ENCODE peak calls at places on chromosome 7, in five cellular contexts. J, U, Y, S and X are unnamed samples.

GRCh38 chr7:142280263-142280662 is 22.4 kb upstream of the PRSS58 start:
- DNase-seq in J (no peak), Y (no peak), S (no peak), U (no peak), X (no peak)

GRCh38 chr7:156039194-156039593 is 226.9 kb upstream of the SHH start:
- DNase-seq in U (no peak), Y (peak; percentile 22), J (no peak), S (no peak), X (no peak)

GRCh38 chr7:109009636-109010035 is 440.0 kb downstream of the DNAJB9 start:
- DNase-seq in Y (no peak), J (no peak), U (no peak), S (no peak), X (no peak)

GRCh38 chr7:74069790-74070618 is 13.6 kb upstream of the LIMK1 start:
- DNase-seq in Y (peak; percentile 55), J (no peak), S (no peak), U (no peak), X (no peak)

GRCh38 chr7:112985377-112985987 is 101.1 kb downstream of the GPR85 start:
- DNase-seq in U (peak; percentile 69), S (no peak), J (no peak), Y (no peak), X (no peak)

GRCh38 chr7:70787772-70788171 is 344.2 kb upstream of the GALNT17 start:
- DNase-seq in U (no peak), S (no peak), J (no peak), Y (no peak), X (no peak)

GRCh38 chr7:30906520-30907240 is 5.0 kb upstream of the AQP1 start:
- DNase-seq in S (no peak), J (no peak), U (no peak), Y (no peak), X (no peak)

GRCh38 chr7:109246330-109247077 is 676.8 kb downstream of the DNAJB9 start:
- DNase-seq in U (no peak), Y (no peak), J (peak; percentile 43), S (peak; percentile 6), X (no peak)

GRCh38 chr7:45136106-45137060 is 21.2 kb upstream of the RAMP3 start:
- DNase-seq in J (peak; percentile 47), S (peak; percentile 40), U (no peak), Y (peak; percentile 78), X (peak; percentile 34)

GRCh38 chr7:41705109-41705871 is 2.4 kb upstream of the INHBA start:
- DNase-seq in U (peak; percentile 90), Y (peak; percentile 85), S (peak; percentile 77), J (peak; percentile 90), X (peak; percentile 84)
- TF ChIP-seq POLR2AphosphoS5 in U (no peak), Y (no peak), S (no peak), J (peak; percentile 14), X (no peak)

DNA sequence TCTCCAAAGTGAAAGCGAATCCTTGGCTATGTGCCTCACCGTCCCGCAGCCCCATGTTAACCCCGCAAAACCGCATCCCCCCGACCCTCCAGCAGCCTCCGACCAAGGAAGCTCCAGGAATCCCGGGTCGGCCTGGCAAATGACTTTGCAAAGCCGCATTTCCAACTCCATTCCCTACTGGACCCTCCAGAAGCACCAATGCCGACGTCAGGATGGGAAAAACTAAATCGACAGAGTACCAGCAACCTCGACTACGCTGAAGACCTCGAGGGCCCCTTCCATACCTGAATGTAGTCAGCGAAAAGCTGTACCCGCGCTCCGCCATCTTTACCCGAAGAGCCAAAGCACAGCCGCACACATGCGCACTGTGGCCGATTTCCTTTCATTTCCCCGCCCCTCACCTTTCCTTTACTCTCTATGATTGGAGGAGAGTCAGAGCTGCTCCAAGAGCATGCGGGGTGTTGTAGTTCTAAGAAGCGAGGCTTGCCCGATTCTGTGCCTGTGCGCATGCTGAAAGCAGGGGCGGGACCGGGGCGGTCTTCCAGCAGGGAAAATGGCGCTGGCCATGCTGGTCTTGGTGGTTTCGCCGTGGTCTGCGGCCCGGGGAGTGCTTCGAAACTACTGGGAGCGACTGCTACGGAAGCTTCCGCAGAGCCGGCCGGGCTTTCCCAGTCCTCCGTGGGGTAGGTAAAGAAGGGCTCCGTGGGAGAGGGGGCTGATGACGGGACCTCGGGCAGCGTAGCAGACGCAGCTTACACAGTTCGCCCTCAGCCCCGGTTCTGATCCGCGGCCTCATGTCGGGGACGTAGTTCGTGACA is at the start of the genes MRPL32 and PSMA2:
- DNase-seq in S (peak; percentile 95), U (peak; percentile 98), J (peak; percentile 95), Y (peak; percentile 97), X (peak; percentile 96)
- H3K4me1 ChIP-seq in S (peaks cover 7% of the 10 kb centered on the region), U (peaks cover 59% of the 10 kb centered on the region), J (peaks cover 42% of the 10 kb centered on the region), Y (peaks cover 49% of the 10 kb centered on the region), X (peaks cover 5% of the 10 kb centered on the region)

GRCh38 chr7:91293840-91294239 is 29.6 kb downstream of the FZD1 start:
- DNase-seq in J (no peak), S (no peak), Y (no peak), U (no peak), X (no peak)

GRCh38 chr7:91291302-91291701 is 27.1 kb downstream of the FZD1 start:
- DNase-seq in S (no peak), U (no peak), Y (no peak), J (no peak), X (no peak)

GRCh38 chr7:91292506-91292905 is 28.3 kb downstream of the FZD1 start:
- DNase-seq in U (no peak), J (no peak), S (no peak), Y (no peak), X (no peak)

GRCh38 chr7:91293136-91293535 is 28.9 kb downstream of the FZD1 start:
- DNase-seq in Y (no peak), U (no peak), J (no peak), S (no peak), X (no peak)

GRCh38 chr7:91291902-91292301 is 27.7 kb downstream of the FZD1 start:
- DNase-seq in S (no peak), U (no peak), Y (no peak), J (no peak), X (no peak)
- TF ChIP-seq CTCF in S (no peak), U (no peak), Y (no peak), J (no peak), X (no peak)

DNA sequence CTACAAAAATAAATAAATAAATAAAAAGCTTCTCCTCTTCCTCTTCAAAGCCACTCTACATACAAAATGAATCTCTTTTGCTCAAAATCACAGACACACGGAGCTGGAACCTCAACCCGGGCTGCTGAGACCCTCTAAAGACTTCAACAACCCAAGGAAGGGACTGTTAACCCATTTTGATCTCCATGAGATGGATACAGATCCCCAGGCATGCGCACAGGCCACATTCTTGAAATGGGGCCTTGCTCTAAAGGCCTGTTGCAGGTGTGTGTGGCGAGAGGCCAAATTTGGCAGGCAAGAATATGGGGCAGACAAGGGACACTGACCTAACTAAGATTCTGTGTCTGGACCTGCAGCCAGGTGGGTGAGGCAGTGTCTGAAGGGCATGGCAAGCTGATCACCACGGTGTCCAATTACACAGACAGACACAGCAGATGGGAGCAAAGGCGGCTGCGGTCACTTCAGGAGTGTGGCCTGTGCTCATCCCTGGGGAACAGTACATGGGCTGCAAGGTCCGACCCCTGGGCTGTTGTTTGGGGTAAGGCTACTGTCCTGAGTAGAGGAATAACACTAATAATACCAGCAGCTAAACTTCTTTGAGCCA is 219.8 kb downstream of the HECW1 start:
- DNase-seq in U (no peak), Y (no peak), S (no peak), J (no peak), X (no peak)
- TF ChIP-seq POLR2AphosphoS5 in U (no peak), Y (no peak), S (no peak), J (no peak), X (no peak)

GRCh38 chr7:47381132-47381495 is 200.8 kb downstream of the TNS3 start:
- DNase-seq in Y (no peak), U (peak; percentile 32), S (no peak), J (no peak), X (no peak)
- H3K4me1 ChIP-seq in Y (peaks cover 14% of the 10 kb centered on the region), U (peaks cover 16% of the 10 kb centered on the region), S (no peaks in the 10 kb centered on the region), J (peaks cover 52% of the 10 kb centered on the region), X (no peaks in the 10 kb centered on the region)

DNA sequence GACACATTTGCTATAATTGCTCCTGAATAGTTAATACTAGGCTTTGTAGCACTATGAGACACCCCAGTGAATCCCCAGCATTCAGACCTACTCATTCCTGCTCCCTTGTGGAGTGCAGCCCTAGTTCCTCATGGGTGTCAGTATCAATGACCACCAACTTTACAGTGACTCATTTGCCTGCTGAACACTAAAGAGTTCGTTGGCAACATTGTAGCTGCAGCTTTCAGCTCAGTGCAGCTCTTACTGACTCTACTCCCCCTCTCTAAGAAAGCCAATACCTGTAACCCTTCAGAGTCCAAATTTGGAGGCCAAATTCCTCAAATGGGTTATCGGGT is 127.1 kb upstream of the MTPN start:
- DNase-seq in S (no peak), J (no peak), U (no peak), Y (no peak), X (no peak)
- TF ChIP-seq CTCF in S (no peak), J (no peak), U (no peak), Y (no peak), X (no peak)

GRCh38 chr7:127840552-127840951 is 188.6 kb downstream of the SND1 start:
- DNase-seq in U (no peak), S (no peak), Y (no peak), J (no peak), X (no peak)

GRCh38 chr7:127844165-127844564 is 187.1 kb downstream of the LRRC4 start:
- DNase-seq in S (no peak), J (no peak), Y (no peak), U (no peak), X (no peak)

GRCh38 chr7:127835679-127836078 is 183.7 kb downstream of the SND1 start:
- DNase-seq in S (no peak), U (no peak), J (no peak), Y (no peak), X (no peak)

GRCh38 chr7:127833641-127834040 is 181.6 kb downstream of the SND1 start:
- DNase-seq in Y (no peak), J (no peak), U (no peak), S (no peak), X (no peak)

GRCh38 chr7:127838816-127839415 is 186.9 kb downstream of the SND1 start:
- DNase-seq in S (no peak), Y (no peak), U (peak; percentile 69), J (no peak), X (no peak)
- TF ChIP-seq POLR2AphosphoS5 in S (no peak), Y (no peak), U (no peak), J (no peak), X (no peak)

GRCh38 chr7:134461921-134462320 is 3.0 kb upstream of the AKR1B1 start:
- DNase-seq in Y (no peak), S (no peak), U (no peak), J (no peak), X (no peak)

GRCh38 chr7:134460000-134460399 is 1.1 kb upstream of the AKR1B1 start:
- DNase-seq in Y (no peak), U (no peak), S (no peak), J (no peak), X (no peak)

GRCh38 chr7:134457166-134457565 is 1.7 kb downstream of the AKR1B1 start:
- DNase-seq in S (no peak), J (no peak), Y (no peak), U (no peak), X (no peak)

GRCh38 chr7:134458341-134458805 is 527 bp downstream of the AKR1B1 start:
- DNase-seq in S (peak; percentile 25), J (peak; percentile 47), U (peak; percentile 74), Y (peak; percentile 76), X (no peak)

GRCh38 chr7:134458806-134459698 is at the start of gene AKR1B1:
- DNase-seq in Y (peak; percentile 94), U (peak; percentile 96), J (peak; percentile 88), S (peak; percentile 70), X (peak; percentile 78)
- H3K4me1 ChIP-seq in Y (peaks cover 12% of the 10 kb centered on the region), U (peaks cover 22% of the 10 kb centered on the region), J (peaks cover 15% of the 10 kb centered on the region), S (no peaks in the 10 kb centered on the region), X (no peaks in the 10 kb centered on the region)